ENCODE peak calls at places on chromosomes 5 and 9, in eight cellular contexts. Z, Q, M, E, O, V, U and D are unnamed samples.
A peak's percentile ranks its signal among the peaks of the same experiment; 100 is the strongest.

GRCh38 chr5:90408571-90409317 is 812 bp downstream of the CETN3 start:
- DNase-seq in Z (peak; percentile 7), Q (no peak), M (no peak), U (no peak), E (no peak), O (no peak), V (no peak), D (peak; percentile 18)

GRCh38 chr9:7166074-7166473 is 408.3 kb downstream of the KDM4C start:
- DNase-seq in Q (no peak), M (no peak), U (no peak), V (no peak), E (no peak), O (no peak), Z (no peak), D (no peak)

GRCh38 chr5:168851902-168852321 is 272.7 kb upstream of the PANK3 start:
- DNase-seq in Q (no peak), Z (no peak), E (no peak), M (peak; percentile 6), V (no peak), O (no peak), U (no peak), D (no peak)

GRCh38 chr5:72328172-72328571 is 8.0 kb downstream of the PTCD2 start:
- DNase-seq in U (peak; percentile 77), Z (no peak), Q (peak; percentile 14), O (no peak), V (no peak), E (no peak), M (no peak), D (peak; percentile 21)

GRCh38 chr5:130279386-130279785 is 375.1 kb downstream of the CHSY3 start:
- DNase-seq in U (no peak), M (no peak), Z (no peak), V (no peak), E (no peak), Q (no peak), O (no peak), D (no peak)

GRCh38 chr5:154241021-154241420 is 50.5 kb downstream of the GALNT10 start:
- DNase-seq in M (no peak), O (no peak), U (no peak), E (no peak), V (no peak), Q (no peak), Z (no peak), D (no peak)

GRCh38 chr5:75368391-75368790 is 31.4 kb downstream of the HMGCR start:
- DNase-seq in V (no peak), Q (no peak), E (no peak), Z (no peak), U (no peak), O (no peak), M (peak; percentile 49), D (no peak)

GRCh38 chr9:96495341-96495740 is 45.4 kb downstream of the HABP4 start:
- DNase-seq in M (no peak), Q (no peak), U (no peak), V (no peak), E (no peak), O (no peak), Z (no peak), D (no peak)

GRCh38 chr5:6365977-6366590 is 12.3 kb downstream of the MED10 start:
- DNase-seq in Z (no peak), Q (no peak), U (no peak), M (no peak), E (no peak), O (no peak), V (no peak), D (peak; percentile 1)

GRCh38 chr5:10460252-10460906 is 18.7 kb downstream of the ROPN1L start:
- DNase-seq in M (peak; percentile 50), Z (no peak), V (no peak), O (peak; percentile 74), Q (peak; percentile 62), E (no peak), U (peak; percentile 91), D (no peak)

GRCh38 chr9:98908897-98909634 is 34.6 kb upstream of the COL15A1 start:
- DNase-seq in V (no peak), M (no peak), Q (no peak), E (no peak), U (no peak), Z (no peak), O (no peak), D (no peak)

GRCh38 chr5:89929834-89930233 is 479.7 kb downstream of the CETN3 start:
- DNase-seq in Q (no peak), U (no peak), O (no peak), M (no peak), E (no peak), Z (no peak), V (no peak), D (no peak)

GRCh38 chr9:7721291-7721690 is 78.3 kb downstream of the DMAC1 start:
- DNase-seq in M (no peak), Q (no peak), V (no peak), O (no peak), E (no peak), Z (no peak), U (no peak), D (peak; percentile 75)

GRCh38 chr5:164119806-164120440 is 614.5 kb downstream of the MAT2B start:
- DNase-seq in Z (peak; percentile 51), O (no peak), U (no peak), Q (no peak), V (peak; percentile 46), E (no peak), M (peak; percentile 67), D (peak; percentile 63)

GRCh38 chr5:79189439-79190234 is 46.3 kb upstream of the JMY start:
- DNase-seq in V (no peak), O (no peak), Z (no peak), U (no peak), Q (no peak), M (no peak), E (no peak), D (peak; percentile 32)

GRCh38 chr9:128382261-128382660 is 11.1 kb downstream of the URM1 start:
- DNase-seq in U (no peak), E (no peak), Q (no peak), Z (no peak), O (no peak), V (no peak), M (no peak), D (no peak)

GRCh38 chr5:33468811-33469435 is 28.2 kb downstream of the TARS1 start:
- DNase-seq in U (no peak), M (no peak), Q (no peak), O (no peak), Z (no peak), E (no peak), V (no peak), D (no peak)